ENCODE peak calls at places on chromosomes 6 and 20, in six cellular contexts. N is H1, K is GM12891, D is K562, Z is GM12892, W is HepG2. V is an unnamed sample.
A peak's percentile ranks its signal among the peaks of the same experiment; 100 is the strongest.

GRCh38 chr6:35804996-35805736 is at the start of gene LHFPL5:
- DNase-seq in D (peak; percentile 99), K (peak; percentile 82), Z (peak; percentile 76), W (peak; percentile 32), N (peak; percentile 96), V (no peak)

GRCh38 chr6:69416739-69417138 is 380.1 kb downstream of the LMBRD1 start:
- DNase-seq in Z (no peak), D (no peak), W (no peak), N (no peak), K (no peak), V (no peak)

GRCh38 chr20:14199111-14199510 is 138.3 kb downstream of the FLRT3 start:
- DNase-seq in D (no peak), N (no peak), K (no peak), W (no peak), Z (no peak), V (no peak)

GRCh38 chr6:2658788-2659187 is 91.9 kb downstream of the MYLK4 start:
- DNase-seq in W (peak; percentile 68), N (no peak), Z (no peak), D (no peak), K (no peak), V (peak; percentile 40)

GRCh38 chr6:99341862-99342455 is 7.5 kb downstream of the FAXC start:
- DNase-seq in W (no peak), K (no peak), D (no peak), N (no peak), Z (no peak), V (no peak)

GRCh38 chr6:21245488-21245887 is 348.1 kb upstream of the SOX4 start:
- DNase-seq in Z (no peak), D (no peak), K (no peak), N (no peak), W (no peak), V (no peak)

GRCh38 chr6:126526547-126526946 is 186.6 kb downstream of the CENPW start:
- DNase-seq in K (no peak), D (no peak), Z (no peak), W (no peak), N (no peak), V (no peak)

GRCh38 chr20:59010995-59011873 is 4.2 kb upstream of the CTSZ start:
- DNase-seq in N (peak; percentile 26), D (no peak), Z (no peak), K (no peak), W (peak; percentile 78), V (no peak)

GRCh38 chr6:149860834-149861602 is 3.1 kb downstream of the LRP11 start:
- DNase-seq in N (no peak), Z (no peak), D (no peak), K (no peak), W (peak; percentile 95), V (no peak)

GRCh38 chr6:75481936-75482593 is 11.5 kb downstream of the FILIP1 start:
- DNase-seq in D (no peak), N (no peak), K (no peak), Z (no peak), W (no peak), V (no peak)

GRCh38 chr6:69827491-69827890 is 30.7 kb upstream of the LMBRD1 start:
- DNase-seq in Z (no peak), N (no peak), D (no peak), K (no peak), W (no peak), V (no peak)

GRCh38 chr6:29035951-29036350 is 9.0 kb downstream of the OR2W1 start:
- DNase-seq in N (no peak), W (no peak), D (no peak), Z (no peak), K (no peak), V (no peak)

GRCh38 chr6:41683460-41684310 is 45.4 kb downstream of the MDFI start:
- DNase-seq in Z (peak; percentile 96), D (peak; percentile 94), N (peak; percentile 91), K (peak; percentile 98), W (peak; percentile 57), V (no peak)

GRCh38 chr6:56667336-56667735 is 24.6 kb upstream of the DST start:
- DNase-seq in K (no peak), Z (no peak), D (no peak), N (no peak), W (no peak), V (no peak)

GRCh38 chr6:166165558-166166313 is 1.9 kb downstream of the TBXT start:
- DNase-seq in K (no peak), D (no peak), W (no peak), N (no peak), Z (no peak), V (no peak)

GRCh38 chr6:155980680-155981079 is 525.0 kb upstream of the NOX3 start:
- DNase-seq in W (no peak), D (no peak), N (no peak), Z (no peak), K (no peak), V (no peak)

GRCh38 chr6:40425192-40425919 is 161.8 kb downstream of the LRFN2 start:
- DNase-seq in K (no peak), Z (no peak), N (no peak), W (no peak), D (no peak), V (no peak)

GRCh38 chr6:162181741-162182401 is 545.7 kb downstream of the PRKN start:
- DNase-seq in N (no peak), Z (no peak), D (no peak), K (no peak), W (no peak), V (no peak)

GRCh38 chr6:135233676-135234491 is 52.8 kb downstream of the MYB start:
- DNase-seq in W (no peak), D (no peak), N (no peak), Z (no peak), K (no peak), V (no peak)
- TF ChIP-seq TAF1 in W (no peak), D (no peak), N (no peak), Z (no peak), K (no peak), V (no peak)

GRCh38 chr6:111777357-111777756 is 95.9 kb downstream of the FYN start:
- DNase-seq in D (no peak), K (no peak), N (no peak), Z (no peak), W (no peak), V (no peak)

GRCh38 chr6:111779660-111780059 is 93.6 kb downstream of the FYN start:
- DNase-seq in D (no peak), Z (no peak), K (no peak), W (no peak), N (no peak), V (no peak)

GRCh38 chr6:111781055-111781708 is 92.1 kb downstream of the FYN start:
- DNase-seq in W (no peak), D (peak; percentile 25), N (no peak), Z (no peak), K (no peak), V (no peak)

GRCh38 chr6:111776236-111777189 is 96.7 kb downstream of the FYN start:
- DNase-seq in W (no peak), K (no peak), N (no peak), D (no peak), Z (no peak), V (no peak)

GRCh38 chr6:111779031-111779430 is 94.2 kb downstream of the FYN start:
- DNase-seq in K (no peak), Z (no peak), W (no peak), N (no peak), D (no peak), V (no peak)
- TF ChIP-seq POLR2A in K (no peak), Z (no peak), W (no peak), N (no peak), D (no peak), V (no peak)

GRCh38 chr6:106563614-106564013 is 65.7 kb downstream of the RTN4IP1 start:
- DNase-seq in W (no peak), K (no peak), D (no peak), Z (no peak), N (no peak), V (no peak)
- TF ChIP-seq TAF1 in W (no peak), K (no peak), D (no peak), Z (no peak), N (no peak), V (no peak)

GRCh38 chr20:37643400-37643799 is 50.4 kb upstream of the CTNNBL1 start:
- DNase-seq in W (no peak), D (no peak), Z (no peak), K (no peak), N (no peak), V (no peak)

GRCh38 chr20:37642246-37642645 is 51.6 kb upstream of the CTNNBL1 start:
- DNase-seq in K (no peak), Z (no peak), D (no peak), W (no peak), N (no peak), V (no peak)

GRCh38 chr20:37640600-37641561 is 52.9 kb upstream of the CTNNBL1 start:
- DNase-seq in D (no peak), N (no peak), K (no peak), Z (no peak), W (no peak), V (no peak)

GRCh38 chr20:37636212-37636975 is 57.4 kb upstream of the CTNNBL1 start:
- DNase-seq in D (no peak), K (no peak), W (peak; percentile 69), N (no peak), Z (no peak), V (no peak)

GRCh38 chr20:37638527-37638926 is 55.3 kb upstream of the CTNNBL1 start:
- DNase-seq in Z (no peak), K (no peak), W (no peak), N (no peak), D (no peak), V (no peak)
- TF ChIP-seq POLR2A in Z (no peak), K (no peak), W (no peak), N (no peak), D (no peak), V (no peak)

GRCh38 chr6:136985502-136985901 is 59.3 kb downstream of the IL20RA start:
- DNase-seq in D (no peak), K (no peak), Z (no peak), W (no peak), N (no peak), V (no peak)
- TF ChIP-seq TAF1 in D (no peak), K (no peak), Z (no peak), W (no peak), N (no peak), V (no peak)

GRCh38 chr6:73580247-73581149 is 59.7 kb upstream of the EEF1A1 start:
- DNase-seq in W (peak; percentile 93), K (no peak), Z (no peak), N (peak; percentile 94), D (peak; percentile 81), V (peak; percentile 61)
- TF ChIP-seq POLR2A in W (no peak), K (peak; percentile 43), Z (peak; percentile 39), N (no peak), D (peak; percentile 76), V (peak; percentile 71)

V was measured in GM12878.